ENCODE peak calls at places on chromosomes 7 and 10, in seven cellular contexts. O, D, Z, A, E, C and Y are unnamed samples.

GRCh38 chr10:5600908-5601307 is 65.5 kb downstream of the ASB13 start:
- DNase-seq in Z (no peak), E (no peak), O (no peak), A (no peak), C (no peak), D (no peak), Y (peak; percentile 55)

GRCh38 chr10:5810235-5810634 is 3.0 kb downstream of the GDI2 start:
- DNase-seq in Z (no peak), O (no peak), E (no peak), C (no peak), D (no peak), A (no peak), Y (no peak)

GRCh38 chr7:116436305-116436826 is 63.2 kb upstream of the CAV2 start:
- DNase-seq in E (no peak), C (no peak), Z (no peak), D (no peak), A (no peak), O (no peak), Y (peak; percentile 43)

GRCh38 chr10:20330246-20330645 is 514.0 kb downstream of the PLXDC2 start:
- DNase-seq in Z (no peak), C (no peak), O (no peak), D (no peak), E (no peak), A (no peak), Y (no peak)

GRCh38 chr10:56593120-56593519 is 232.1 kb upstream of the ZWINT start:
- DNase-seq in O (no peak), C (no peak), Z (no peak), A (no peak), E (no peak), D (no peak), Y (no peak)

GRCh38 chr10:77837248-77837924 is 89.2 kb downstream of the DLG5 start:
- DNase-seq in D (no peak), C (peak; percentile 73), O (peak; percentile 69), E (peak; percentile 40), Z (no peak), A (no peak), Y (peak; percentile 22)

GRCh38 chr10:64760371-64760770 is 1239.2 kb downstream of the REEP3 start:
- DNase-seq in D (no peak), Z (no peak), E (no peak), O (no peak), C (no peak), A (no peak), Y (no peak)

GRCh38 chr10:11454958-11455566 is 156.4 kb downstream of the USP6NL start:
- DNase-seq in D (no peak), Z (no peak), C (no peak), E (no peak), A (no peak), O (no peak), Y (no peak)

GRCh38 chr10:58023341-58024073 is 244.2 kb downstream of the IPMK start:
- DNase-seq in A (peak; percentile 30), D (peak; percentile 0), C (peak; percentile 51), O (no peak), Z (no peak), E (no peak), Y (peak; percentile 92)

GRCh38 chr7:115183431-115184057 is 261.6 kb downstream of the MDFIC start:
- DNase-seq in D (no peak), Z (no peak), C (no peak), E (no peak), A (no peak), O (no peak), Y (peak; percentile 8)

GRCh38 chr7:134910214-134910890 is 76.0 kb upstream of the AGBL3 start:
- DNase-seq in D (no peak), C (no peak), Z (no peak), E (no peak), A (peak; percentile 73), O (no peak), Y (no peak)

GRCh38 chr10:89522463-89522862 is 12.9 kb downstream of the SLC16A12 start:
- DNase-seq in E (no peak), D (no peak), Z (no peak), O (no peak), C (no peak), A (no peak), Y (peak; percentile 15)

GRCh38 chr7:150340024-150340749 is 1.2 kb downstream of the RARRES2 start:
- DNase-seq in C (no peak), D (no peak), Z (no peak), A (peak; percentile 72), O (no peak), E (no peak), Y (peak; percentile 33)

GRCh38 chr7:90726623-90727022 is 130.5 kb downstream of the CDK14 start:
- DNase-seq in D (no peak), C (no peak), A (no peak), O (no peak), Z (no peak), E (no peak), Y (peak; percentile 34)

GRCh38 chr7:69941077-69941476 is 342.8 kb downstream of the AUTS2 start:
- DNase-seq in D (no peak), A (peak; percentile 7), E (no peak), O (no peak), C (no peak), Z (no peak), Y (peak; percentile 7)

GRCh38 chr10:109978481-109978880 is 29.3 kb upstream of the ADD3 start:
- DNase-seq in A (no peak), E (peak; percentile 20), C (no peak), Z (peak; percentile 43), D (no peak), O (no peak), Y (peak; percentile 51)

GRCh38 chr7:65338346-65338745 is 35.3 kb upstream of the ZNF92 start:
- DNase-seq in C (no peak), A (no peak), D (no peak), Z (no peak), O (no peak), E (no peak), Y (peak; percentile 7)

GRCh38 chr10:126247454-126247975 is 140.8 kb downstream of the ADAM12 start:
- DNase-seq in A (no peak), E (no peak), Z (no peak), D (no peak), C (peak; percentile 65), O (no peak), Y (peak; percentile 99)

GRCh38 chr10:25047902-25048301 is 31.5 kb downstream of the THNSL1 start:
- DNase-seq in C (no peak), E (no peak), A (no peak), O (no peak), Z (no peak), D (no peak), Y (peak; percentile 82)

GRCh38 chr10:26621243-26621888 is 76.1 kb upstream of the PDSS1 start:
- DNase-seq in A (no peak), D (no peak), C (no peak), O (no peak), E (no peak), Z (no peak), Y (no peak)

GRCh38 chr10:118698421-118698820 is 56.3 kb downstream of the CACUL1 start:
- DNase-seq in A (peak; percentile 88), C (peak; percentile 75), E (peak; percentile 15), O (no peak), D (no peak), Z (peak; percentile 63), Y (peak; percentile 87)

GRCh38 chr7:50682079-50682478 is 100.6 kb downstream of the GRB10 start:
- DNase-seq in Z (no peak), A (no peak), C (no peak), D (peak; percentile 24), O (no peak), E (no peak), Y (peak; percentile 40)

GRCh38 chr7:91344248-91344647 is 80.0 kb downstream of the FZD1 start:
- DNase-seq in O (no peak), Z (no peak), E (no peak), A (no peak), D (no peak), C (no peak), Y (no peak)

GRCh38 chr7:98314469-98314868 is 33.0 kb downstream of the BRI3 start:
- DNase-seq in C (no peak), A (no peak), E (no peak), D (no peak), Z (no peak), O (no peak), Y (no peak)

GRCh38 chr7:95577137-95577536 is 19.2 kb downstream of the PDK4 start:
- DNase-seq in C (peak; percentile 34), A (no peak), E (no peak), Z (no peak), D (no peak), O (no peak), Y (peak; percentile 90)

GRCh38 chr10:74851834-74852233 is 25.4 kb downstream of the KAT6B start:
- DNase-seq in A (no peak), Z (no peak), C (no peak), D (no peak), E (no peak), O (no peak), Y (no peak)

GRCh38 chr7:52260046-52260665 is 775.3 kb upstream of the POM121L12 start:
- DNase-seq in Z (no peak), D (no peak), A (peak; percentile 40), C (no peak), E (no peak), O (no peak), Y (peak; percentile 3)

GRCh38 chr10:122459586-122460273 is 1.6 kb upstream of the HTRA1 start:
- DNase-seq in Z (no peak), D (no peak), E (no peak), C (peak; percentile 55), O (no peak), A (no peak), Y (peak; percentile 79)

GRCh38 chr10:813286-813685 is 118.2 kb downstream of the LARP4B start:
- DNase-seq in O (no peak), Z (no peak), E (no peak), C (no peak), D (no peak), A (no peak), Y (no peak)

GRCh38 chr7:110600983-110601382 is 489.9 kb upstream of the LRRN3 start:
- DNase-seq in E (no peak), D (no peak), A (no peak), Z (no peak), C (no peak), O (peak; percentile 64), Y (no peak)

GRCh38 chr10:71426058-71426605 is 29.4 kb downstream of the CDH23 start:
- DNase-seq in O (no peak), A (no peak), Z (no peak), C (no peak), D (no peak), E (no peak), Y (no peak)

GRCh38 chr7:149292101-149292823 is 30.3 kb downstream of the ZNF783 start:
- DNase-seq in A (no peak), C (no peak), O (no peak), E (no peak), Z (no peak), D (no peak), Y (no peak)